ENCODE peak calls at places on chromosome 6, in nine cellular contexts. R is ELF-1; Z is glutamatergic neuron; A is activated naive CD4-positive, alpha-beta T cell treated with anti-CD3 and anti-CD28 coated beads for 36 hours; X is LHCN-M2; L is T-helper 9 cell; D is Panc1; T is mucosa of gallbladder; U is body of pancreas. I is an unnamed sample.

GRCh38 chr6:15413558-15414257 is 167.8 kb downstream of the JARID2 start:
- DNase-seq in R (no peak), L (no peak), U (no peak), X (no peak), D (no peak), A (no peak), T (no peak), Z (no peak), I (peak; percentile 77)

GRCh38 chr6:3561745-3562144 is 104.9 kb upstream of the SLC22A23 start:
- DNase-seq in X (peak; percentile 23), L (no peak), D (no peak), T (no peak), Z (no peak), A (no peak), U (no peak), R (no peak), I (no peak)

GRCh38 chr6:137926985-137927384 is 59.9 kb downstream of the TNFAIP3 start:
- DNase-seq in U (no peak), T (no peak), A (no peak), X (no peak), Z (no peak), R (no peak), L (no peak), D (no peak), I (no peak)

GRCh38 chr6:100378576-100378975 is 86.1 kb downstream of the SIM1 start:
- DNase-seq in R (no peak), U (no peak), D (no peak), L (no peak), Z (no peak), T (no peak), A (no peak), X (peak; percentile 19), I (no peak)

GRCh38 chr6:118588626-118589025 is 40.5 kb downstream of the PLN start:
- DNase-seq in R (no peak), L (no peak), X (no peak), U (no peak), Z (no peak), T (no peak), A (no peak), D (no peak), I (no peak)

GRCh38 chr6:105869835-105870506 is 216.2 kb upstream of the PRDM1 start:
- DNase-seq in R (no peak), L (no peak), U (no peak), X (no peak), D (no peak), A (no peak), Z (no peak), T (no peak), I (no peak)

GRCh38 chr6:54254886-54255285 is 53.4 kb upstream of the TINAG start:
- DNase-seq in X (no peak), U (no peak), Z (no peak), R (no peak), L (no peak), A (no peak), T (no peak), D (no peak), I (no peak)

GRCh38 chr6:111686249-111686997 is 80.7 kb upstream of the TRAF3IP2 start:
- DNase-seq in Z (peak; percentile 78), T (no peak), L (no peak), R (peak; percentile 58), U (no peak), A (no peak), D (no peak), X (no peak), I (no peak)

GRCh38 chr6:108836061-108836460 is 12.2 kb upstream of the ARMC2 start:
- DNase-seq in L (no peak), R (no peak), A (no peak), Z (no peak), D (no peak), U (no peak), T (no peak), X (no peak), I (no peak)

GRCh38 chr6:9657994-9658393 is 756.9 kb downstream of the TFAP2A start:
- DNase-seq in D (no peak), R (no peak), A (no peak), X (no peak), T (no peak), U (no peak), Z (no peak), L (no peak), I (no peak)

GRCh38 chr6:118509009-118509617 is 39.0 kb upstream of the PLN start:
- DNase-seq in U (peak; percentile 23), Z (peak; percentile 22), T (no peak), L (no peak), R (no peak), A (peak; percentile 31), X (peak; percentile 38), D (peak; percentile 32), I (peak; percentile 23)

GRCh38 chr6:73282876-73283275 is 19.9 kb upstream of the KHDC1 start:
- DNase-seq in A (no peak), R (no peak), L (no peak), D (no peak), U (no peak), Z (no peak), T (no peak), X (no peak), I (no peak)

GRCh38 chr6:3819161-3820110 is 29.7 kb upstream of the FAM50B start:
- DNase-seq in L (no peak), A (no peak), T (no peak), R (no peak), U (no peak), X (no peak), D (no peak), Z (no peak), I (no peak)

GRCh38 chr6:43644940-43645612 is at the start of gene RSPH9:
- DNase-seq in R (peak; percentile 91), D (no peak), L (peak; percentile 52), T (peak; percentile 49), Z (peak; percentile 85), X (no peak), A (peak; percentile 82), U (peak; percentile 64), I (peak; percentile 76)

GRCh38 chr6:170152111-170152926 is 138.6 kb downstream of the DLL1 start:
- DNase-seq in T (peak; percentile 80), X (no peak), R (peak; percentile 96), D (no peak), L (no peak), Z (peak; percentile 54), A (peak; percentile 33), U (peak; percentile 69), I (no peak)

GRCh38 chr6:34872332-34872731 is 15.5 kb downstream of the TAF11 start:
- DNase-seq in X (no peak), L (no peak), A (no peak), Z (no peak), D (no peak), U (no peak), R (no peak), T (no peak), I (no peak)

GRCh38 chr6:89034586-89035251 is 45.8 kb upstream of the PNRC1 start:
- DNase-seq in X (peak; percentile 84), R (no peak), Z (no peak), D (no peak), L (no peak), T (peak; percentile 40), U (no peak), A (no peak), I (no peak)

GRCh38 chr6:156839591-156840001 is 62.4 kb downstream of the ARID1B start:
- DNase-seq in D (no peak), Z (no peak), R (no peak), X (no peak), T (no peak), A (no peak), L (no peak), U (peak; percentile 22), I (no peak)

GRCh38 chr6:164693934-164694333 is 615.5 kb downstream of the C6orf118 start:
- DNase-seq in Z (no peak), D (no peak), L (no peak), T (no peak), X (no peak), A (no peak), U (no peak), R (no peak), I (peak; percentile 70)